ENCODE peak calls at places on chromosome X, in eight cellular contexts. L, O, C, Z, D, Y, E and T are unnamed samples.

GRCh38 chrX:30488092-30488491 is 89.5 kb downstream of the TASL start:
- DNase-seq in L (no peak), O (no peak), C (peak), Z (no peak), D (peak), Y (peak), E (no peak), T (peak)

GRCh38 chrX:39815621-39816020 is 282.1 kb downstream of the BCOR start:
- DNase-seq in L (no peak), O (no peak), C (no peak), Z (peak), D (no peak), Y (no peak), E (no peak), T (no peak)

GRCh38 chrX:104742345-104742744 is 176.3 kb downstream of the IL1RAPL2 start:
- DNase-seq in L (no peak), O (no peak), C (no peak), Z (no peak), D (peak), Y (no peak), E (no peak), T (no peak)

GRCh38 chrX:21374163-21374993 is at the start of gene CNKSR2:
- DNase-seq in L (no peak), O (no peak), C (peak), Z (peak), D (peak), Y (peak), E (peak), T (peak)

GRCh38 chrX:44975666-44976263 is 102.8 kb downstream of the KDM6A start:
- DNase-seq in L (no peak), O (no peak), C (no peak), Z (no peak), D (no peak), Y (peak), E (no peak), T (no peak)

GRCh38 chrX:7515681-7516413 is 327.1 kb upstream of the VCX start:
- DNase-seq in L (no peak), O (no peak), C (no peak), Z (no peak), D (no peak), Y (no peak), E (no peak), T (no peak)

GRCh38 chrX:119145241-119145653 is 17.6 kb upstream of the KIAA1210 start:
- DNase-seq in L (peak), O (no peak), C (peak), Z (peak), D (no peak), Y (peak), E (no peak), T (peak)

GRCh38 chrX:53223955-53224859 is 800 bp downstream of the KDM5C start:
- DNase-seq in L (no peak), O (no peak), C (peak), Z (no peak), D (no peak), Y (peak), E (peak), T (no peak)

GRCh38 chrX:102840871-102841705 is 96.0 kb upstream of the RAB40AL start:
- DNase-seq in L (no peak), O (no peak), C (no peak), Z (no peak), D (no peak), Y (peak), E (no peak), T (peak)

GRCh38 chrX:2708016-2708415 is 16.9 kb downstream of the CD99 start:
- DNase-seq in L (no peak), O (no peak), C (no peak), Z (no peak), D (no peak), Y (no peak), E (no peak), T (no peak)

GRCh38 chrX:41837270-41837944 is 85.9 kb downstream of the CASK start:
- DNase-seq in L (no peak), O (no peak), C (no peak), Z (no peak), D (no peak), Y (no peak), E (no peak), T (no peak)

GRCh38 chrX:149185087-149185486 is 320.0 kb downstream of the IDS start:
- DNase-seq in L (no peak), O (no peak), C (no peak), Z (no peak), D (no peak), Y (no peak), E (no peak), T (no peak)

GRCh38 chrX:30262763-30263162 is 15.8 kb downstream of the MAGEB1 start:
- DNase-seq in L (no peak), O (no peak), C (no peak), Z (no peak), D (no peak), Y (no peak), E (no peak), T (no peak)

GRCh38 chrX:44544036-44544435 is 1.4 kb upstream of the FUNDC1 start:
- DNase-seq in L (no peak), O (no peak), C (no peak), Z (no peak), D (no peak), Y (no peak), E (no peak), T (no peak)

GRCh38 chrX:73847991-73848390 is 285.0 kb downstream of the CHIC1 start:
- DNase-seq in L (no peak), O (no peak), C (no peak), Z (no peak), D (no peak), Y (no peak), E (no peak), T (no peak)

GRCh38 chrX:153662266-153662665 is 11.3 kb downstream of the PNCK start:
- DNase-seq in L (no peak), O (no peak), C (no peak), Z (no peak), D (no peak), Y (peak), E (peak), T (no peak)

GRCh38 chrX:41258871-41259270 is 75.1 kb upstream of the DDX3X start:
- DNase-seq in L (no peak), O (no peak), C (no peak), Z (no peak), D (no peak), Y (no peak), E (peak), T (no peak)

GRCh38 chrX:72366178-72366577 is 60.5 kb upstream of the CITED1 start:
- DNase-seq in L (no peak), O (no peak), C (no peak), Z (no peak), D (no peak), Y (no peak), E (no peak), T (no peak)

GRCh38 chrX:48945517-48946348 is 11.7 kb downstream of the OTUD5 start:
- DNase-seq in L (no peak), O (no peak), C (peak), Z (peak), D (no peak), Y (peak), E (peak), T (peak)

GRCh38 chrX:38871129-38872029 is 70.1 kb downstream of the MID1IP1 start:
- DNase-seq in L (peak), O (no peak), C (peak), Z (peak), D (no peak), Y (no peak), E (no peak), T (no peak)

GRCh38 chrX:107935200-107935599 is 47.0 kb downstream of the TEX13B start:
- DNase-seq in L (no peak), O (no peak), C (peak), Z (peak), D (no peak), Y (peak), E (peak), T (no peak)

GRCh38 chrX:21985332-21985777 is 44.8 kb downstream of the SMS start:
- DNase-seq in L (peak), O (no peak), C (peak), Z (peak), D (peak), Y (peak), E (peak), T (peak)

GRCh38 chrX:40871385-40872082 is 136.2 kb upstream of the MED14 start:
- DNase-seq in L (no peak), O (no peak), C (no peak), Z (no peak), D (no peak), Y (no peak), E (no peak), T (no peak)

GRCh38 chrX:109911046-109911445 is 91.9 kb upstream of the TMEM164 start:
- DNase-seq in L (no peak), O (no peak), C (peak), Z (no peak), D (no peak), Y (peak), E (no peak), T (peak)

GRCh38 chrX:118117069-118117405 is 427 bp upstream of the KLHL13 start:
- DNase-seq in L (no peak), O (no peak), C (no peak), Z (no peak), D (no peak), Y (no peak), E (no peak), T (no peak)

GRCh38 chrX:57285001-57285400 is 1.5 kb upstream of the FAAH2 start:
- DNase-seq in L (no peak), O (no peak), C (no peak), Z (no peak), D (no peak), Y (no peak), E (no peak), T (no peak)

GRCh38 chrX:13506574-13506973 is 62.8 kb upstream of the EGFL6 start:
- DNase-seq in L (no peak), O (no peak), C (peak), Z (no peak), D (no peak), Y (peak), E (peak), T (peak)

GRCh38 chrX:37423864-37424569 is 74.9 kb downstream of the PRRG1 start:
- DNase-seq in L (no peak), O (no peak), C (no peak), Z (no peak), D (peak), Y (peak), E (no peak), T (no peak)

GRCh38 chrX:29466441-29466840 is 748.9 kb upstream of the MAGEB2 start:
- DNase-seq in L (no peak), O (no peak), C (no peak), Z (no peak), D (no peak), Y (peak), E (no peak), T (no peak)

GRCh38 chrX:14056201-14056600 is 26.5 kb upstream of the GEMIN8 start:
- DNase-seq in L (no peak), O (no peak), C (no peak), Z (no peak), D (no peak), Y (peak), E (no peak), T (no peak)

GRCh38 chrX:148914783-148915182 is 414.4 kb downstream of the AFF2 start:
- DNase-seq in L (no peak), O (no peak), C (no peak), Z (no peak), D (no peak), Y (no peak), E (no peak), T (no peak)

GRCh38 chrX:840556-840955 is 210.0 kb downstream of the SHOX start:
- DNase-seq in L (no peak), O (no peak), C (no peak), Z (no peak), D (no peak), Y (no peak), E (no peak), T (no peak)

GRCh38 chrX:16484338-16484737 is 165.6 kb upstream of the S100G start:
- DNase-seq in L (no peak), O (peak), C (no peak), Z (no peak), D (no peak), Y (peak), E (no peak), T (peak)

GRCh38 chrX:30309139-30309571 is at the start of gene NR0B1:
- DNase-seq in L (no peak), O (no peak), C (peak), Z (peak), D (no peak), Y (no peak), E (no peak), T (no peak)

GRCh38 chrX:133985164-133986007 is at the start of gene GPC3:
- DNase-seq in L (peak), O (no peak), C (peak), Z (peak), D (no peak), Y (no peak), E (peak), T (no peak)

GRCh38 chrX:64205441-64205734 is at the start of gene AMER1:
- DNase-seq in L (no peak), O (no peak), C (no peak), Z (no peak), D (no peak), Y (no peak), E (no peak), T (no peak)

GRCh38 chrX:119692241-119693031 is 532 bp downstream of the SEPTIN6 start:
- DNase-seq in L (no peak), O (no peak), C (peak), Z (peak), D (no peak), Y (peak), E (peak), T (peak)

GRCh38 chrX:7170903-7171302 is 22.9 kb upstream of the PUDP start:
- DNase-seq in L (no peak), O (no peak), C (no peak), Z (no peak), D (no peak), Y (no peak), E (no peak), T (no peak)